ENCODE peak calls at places on chromosomes 2 and 18, in eight cellular contexts. Q, P, N, D, Y, J, W and L are unnamed samples. For H3K9me3, the result is how much of the 10 kb centered on the place peaks cover.

GRCh38 chr2:224518806-224519580 is 66.2 kb downstream of the CUL3 start:
- DNase-seq in Y (no peak), D (no peak), N (no peak), W (no peak), J (no peak), P (no peak), Q (no peak), L (no peak)

GRCh38 chr2:237408280-237408679 is 5.7 kb downstream of the COL6A3 start:
- DNase-seq in Q (peak), Y (no peak), W (no peak), N (no peak), D (no peak), P (no peak), J (no peak), L (no peak)

GRCh38 chr2:27901219-27901618 is 10.7 kb downstream of the BABAM2 start:
- DNase-seq in J (no peak), Y (no peak), N (no peak), D (no peak), P (no peak), W (no peak), Q (no peak), L (no peak)

GRCh38 chr2:16653799-16654198 is 11.8 kb downstream of the CYRIA start:
- DNase-seq in P (no peak), D (no peak), J (no peak), Q (no peak), W (no peak), N (no peak), Y (no peak), L (no peak)

GRCh38 chr18:31302991-31303390 is 15.0 kb upstream of the DSG1 start:
- DNase-seq in N (no peak), W (no peak), J (no peak), Y (peak), P (peak), D (no peak), Q (no peak), L (no peak)

GRCh38 chr2:136818839-136819238 is 53.5 kb downstream of the THSD7B start:
- DNase-seq in P (no peak), Y (no peak), W (no peak), N (no peak), Q (no peak), D (no peak), J (no peak), L (no peak)

GRCh38 chr2:14388724-14389123 is 243.8 kb upstream of the LRATD1 start:
- DNase-seq in Q (no peak), Y (no peak), D (no peak), W (no peak), J (no peak), P (no peak), N (no peak), L (no peak)

GRCh38 chr2:201357216-201357615 is at the start of gene FLACC1:
- DNase-seq in N (no peak), J (no peak), W (no peak), Q (no peak), D (no peak), Y (peak), P (peak), L (no peak)

GRCh38 chr2:33104052-33104623 is 157.4 kb downstream of the LTBP1 start:
- DNase-seq in N (no peak), P (peak), Y (peak), D (no peak), Q (no peak), J (no peak), W (no peak), L (no peak)

GRCh38 chr18:63267990-63268721 is 51.4 kb downstream of the BCL2 start:
- DNase-seq in P (no peak), W (no peak), N (no peak), D (no peak), J (no peak), Q (no peak), Y (no peak), L (no peak)

GRCh38 chr18:76801567-76802505 is 20.5 kb upstream of the ZNF236 start:
- DNase-seq in N (no peak), Q (peak), Y (peak), P (no peak), W (peak), J (peak), D (peak), L (peak)

GRCh38 chr2:189674374-189675112 is at the start of gene ANKAR:
- DNase-seq in J (no peak), D (peak), P (no peak), W (peak), Q (peak), N (peak), Y (peak), L (peak)

GRCh38 chr2:239966848-239967136 is 58.4 kb downstream of the NDUFA10 start:
- DNase-seq in Y (no peak), W (no peak), Q (no peak), D (no peak), N (no peak), J (no peak), P (no peak), L (no peak)

GRCh38 chr2:776038-776437 is 98.8 kb upstream of the TMEM18 start:
- DNase-seq in D (no peak), J (no peak), Q (no peak), N (no peak), P (no peak), W (no peak), Y (no peak), L (no peak)

GRCh38 chr2:127408004-127408806 is 10.0 kb upstream of the PROC start:
- DNase-seq in Y (peak), N (no peak), J (peak), W (peak), P (peak), D (peak), Q (peak), L (peak)

GRCh38 chr2:99504844-99505584 is 15.2 kb upstream of the REV1 start:
- DNase-seq in P (no peak), D (no peak), N (no peak), Y (no peak), J (no peak), W (no peak), Q (no peak), L (no peak)

GRCh38 chr2:44623622-44624351 is 262.0 kb downstream of the CAMKMT start:
- DNase-seq in W (no peak), Q (no peak), J (no peak), D (no peak), Y (no peak), N (no peak), P (no peak), L (no peak)

GRCh38 chr2:100755441-100755840 is 64.5 kb upstream of the NPAS2 start:
- DNase-seq in N (no peak), Q (no peak), W (no peak), J (no peak), Y (no peak), D (no peak), P (no peak), L (no peak)

GRCh38 chr2:147636238-147636887 is 208.5 kb upstream of the ACVR2A start:
- DNase-seq in Q (no peak), Y (no peak), D (no peak), J (no peak), W (no peak), P (no peak), N (no peak), L (no peak)

GRCh38 chr18:64275593-64276309 is 126.9 kb upstream of the LINC00305 start:
- DNase-seq in P (no peak), Y (no peak), D (no peak), Q (no peak), W (no peak), N (no peak), J (no peak), L (no peak)
- H3K9me3 ChIP-seq in P (under half), Y (under half), D (under half), Q (under half), W (under half), N (under half), J (under half), L (under half)

DNA sequence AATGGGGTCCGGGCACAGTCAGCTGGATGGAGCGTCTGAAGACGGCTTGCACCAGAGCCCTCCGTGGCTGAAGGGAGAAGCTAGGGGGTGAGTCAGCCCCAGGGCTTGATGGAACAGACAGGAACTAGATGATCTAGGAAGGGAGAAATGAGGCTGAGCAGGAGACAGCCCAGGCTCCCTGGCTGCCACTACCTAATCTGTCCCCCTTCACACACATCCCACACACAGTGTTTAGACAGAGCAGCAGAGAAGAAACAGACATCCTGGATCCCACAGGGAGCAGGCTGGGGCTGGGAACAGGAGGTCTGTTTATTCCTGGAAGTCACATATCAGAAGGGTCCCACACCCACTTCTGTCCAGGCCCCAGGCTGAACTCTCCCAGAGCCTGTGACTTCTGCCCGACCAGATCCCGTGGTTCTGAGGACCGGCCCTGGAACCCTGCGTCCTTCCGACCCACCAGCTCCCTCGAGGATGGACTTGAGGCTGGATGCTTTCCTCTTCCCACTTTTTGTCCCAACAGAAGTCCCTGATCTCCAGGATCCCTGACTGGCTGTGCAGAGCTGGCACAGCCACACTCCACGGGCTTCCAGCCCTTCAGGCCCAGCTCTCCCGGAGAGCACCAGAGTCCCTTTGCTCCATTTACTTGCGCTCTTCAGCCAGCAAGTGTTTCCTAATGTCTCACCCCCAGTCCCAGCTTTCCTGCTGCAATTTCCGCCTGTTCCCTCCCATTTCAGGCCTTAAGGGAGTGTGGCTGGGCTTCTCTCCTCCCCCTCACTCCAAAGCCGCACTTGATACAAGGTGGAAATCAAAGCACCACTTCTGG is 1.5 kb upstream of the GPBAR1 start:
- DNase-seq in J (no peak), W (no peak), N (no peak), D (no peak), Q (no peak), P (no peak), Y (peak), L (peak)
- TF ChIP-seq POLR2AphosphoS5 in J (no peak), W (peak), N (no peak), D (no peak), Q (peak), P (no peak), Y (peak), L (peak)

GRCh38 chr18:14905350-14905749 is 157.4 kb downstream of the ANKRD30B start:
- DNase-seq in P (no peak), D (no peak), W (no peak), N (no peak), J (no peak), Q (no peak), Y (no peak), L (no peak)

GRCh38 chr18:14907420-14907819 is 159.4 kb downstream of the ANKRD30B start:
- DNase-seq in Y (no peak), D (no peak), N (no peak), P (no peak), J (no peak), Q (no peak), W (no peak), L (no peak)

GRCh38 chr18:14908541-14908940 is 160.6 kb downstream of the ANKRD30B start:
- DNase-seq in J (no peak), N (no peak), Q (no peak), Y (no peak), D (no peak), P (no peak), W (no peak), L (no peak)

GRCh38 chr18:14900435-14900834 is 152.5 kb downstream of the ANKRD30B start:
- DNase-seq in W (no peak), Q (no peak), N (no peak), D (no peak), J (no peak), P (no peak), Y (no peak), L (no peak)

GRCh38 chr18:14905979-14906378 is 158.0 kb downstream of the ANKRD30B start:
- DNase-seq in J (no peak), W (no peak), Q (no peak), N (no peak), D (no peak), P (no peak), Y (no peak), L (no peak)
- H3K9me3 ChIP-seq in J (under half), W (under half), Q (under half), N (under half), D (under half), P (under half), Y (under half), L (under half)

GRCh38 chr2:203822240-203822639 is 45.3 kb upstream of the CTLA4 start:
- DNase-seq in W (no peak), Q (no peak), D (no peak), N (no peak), Y (no peak), P (no peak), J (no peak), L (no peak)
- TF ChIP-seq POLR2AphosphoS5 in W (no peak), Q (no peak), D (no peak), N (no peak), Y (no peak), P (no peak), J (no peak), L (no peak)

DNA sequence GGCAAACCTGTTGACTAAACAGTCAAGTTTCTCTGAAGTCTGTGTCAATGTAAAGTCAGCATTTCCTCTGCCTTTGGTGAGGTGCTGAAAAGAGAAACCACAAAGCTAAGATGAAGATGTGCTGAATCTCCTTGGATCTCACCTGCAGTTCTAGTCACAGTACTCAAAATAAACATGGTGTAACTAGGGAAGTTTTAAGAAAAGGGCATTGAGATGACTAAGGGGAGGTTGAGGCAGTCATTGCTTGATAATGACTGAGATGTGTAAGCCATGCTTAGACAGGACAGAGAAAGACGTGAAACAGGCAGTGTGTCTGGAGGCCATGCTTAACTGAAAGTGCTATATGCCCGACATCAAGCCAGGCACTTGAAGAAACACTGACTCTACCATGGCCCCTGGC is 1010.0 kb upstream of the CELF4 start:
- DNase-seq in Q (no peak), D (no peak), Y (no peak), W (no peak), P (no peak), N (no peak), J (no peak), L (no peak)
- H3K9me3 ChIP-seq in Q (under half), D (under half), Y (under half), W (under half), P (under half), N (under half), J (under half), L (under half)

DNA sequence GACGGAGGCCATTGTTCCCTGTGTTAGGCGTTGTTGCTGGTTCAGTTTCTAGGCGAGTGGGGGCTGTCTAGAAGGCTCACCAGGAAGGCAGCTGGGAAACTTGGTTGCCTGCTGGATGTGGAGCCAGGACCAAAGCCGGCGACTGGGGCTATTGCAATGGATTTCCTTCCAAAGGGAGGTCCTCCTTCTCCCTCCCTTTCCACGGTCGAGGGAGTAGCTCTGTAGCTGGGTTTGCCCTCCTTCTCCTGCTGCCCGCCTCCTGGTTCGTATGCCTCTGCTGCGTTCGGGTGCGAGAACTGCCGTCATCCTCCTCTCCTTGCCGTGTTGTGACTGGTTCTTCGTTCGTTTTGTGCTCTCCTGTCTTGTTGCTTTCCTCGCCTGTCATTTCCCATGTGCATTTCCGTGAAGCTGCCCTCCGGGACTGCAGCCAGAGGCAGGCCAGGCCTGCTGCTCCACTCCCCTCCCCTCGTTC is 203.4 kb downstream of the NEDD4L start:
- DNase-seq in D (no peak), W (no peak), N (no peak), Q (peak), Y (peak), J (no peak), P (no peak), L (peak)
- TF ChIP-seq POLR2AphosphoS5 in D (peak), W (no peak), N (no peak), Q (peak), Y (peak), J (no peak), P (no peak), L (peak)

DNA sequence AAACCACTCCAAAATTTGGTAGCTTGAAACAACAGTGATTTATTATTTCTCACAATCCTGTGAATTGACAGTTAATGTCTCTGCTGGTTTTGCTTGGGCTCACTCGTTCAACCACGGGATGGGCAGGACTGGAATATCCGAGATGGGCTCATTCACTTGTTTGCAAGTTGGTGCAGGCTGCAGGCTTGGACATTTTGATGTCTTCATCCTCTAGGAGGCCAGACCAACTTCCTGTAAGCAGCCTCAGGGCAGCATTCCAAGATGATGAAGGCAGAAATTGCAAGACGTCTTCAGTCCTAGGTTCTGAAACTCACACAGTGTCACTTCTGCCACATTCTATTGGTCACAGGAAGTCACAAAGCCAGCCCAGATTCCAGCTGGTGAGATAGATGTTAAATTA is 47.1 kb downstream of the GPR39 start:
- DNase-seq in Y (no peak), P (no peak), N (no peak), Q (no peak), D (no peak), J (no peak), W (no peak), L (no peak)
- H3K9me3 ChIP-seq in Y (under half), P (under half), N (under half), Q (half or more), D (under half), J (under half), W (under half), L (under half)

DNA sequence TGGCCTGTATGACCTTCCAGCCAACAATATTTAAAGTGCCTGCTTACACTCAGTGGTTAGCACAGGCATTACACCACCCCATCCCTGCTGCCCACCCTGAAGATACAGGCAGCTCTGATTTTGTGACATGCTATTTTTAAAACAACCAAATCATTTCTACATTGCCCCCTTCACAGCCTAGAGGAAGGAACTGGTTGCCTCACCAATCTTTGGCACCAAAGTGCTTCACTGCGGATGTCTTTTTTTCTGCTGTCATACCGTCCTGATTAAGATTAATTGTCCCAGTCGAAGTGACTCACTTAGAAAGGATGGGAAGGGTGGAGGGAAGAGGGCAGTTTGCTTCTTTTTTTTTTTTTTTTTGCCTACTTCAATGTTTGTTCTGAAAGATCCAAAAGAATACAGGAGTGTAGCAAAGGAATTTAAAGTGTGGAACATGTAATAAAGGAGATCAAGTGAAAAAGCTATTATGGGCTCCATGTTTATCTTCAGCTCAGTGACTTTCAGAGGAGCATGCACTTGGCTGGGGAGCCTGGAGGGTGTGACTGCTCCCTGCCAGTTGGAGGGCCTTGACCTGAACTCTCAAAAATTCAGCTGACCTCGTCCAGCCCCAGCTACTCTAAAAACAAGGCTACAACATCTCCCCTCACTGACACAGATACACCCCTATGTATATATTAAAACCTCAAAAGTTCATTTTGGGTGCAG is 501.1 kb upstream of the TNP1 start:
- DNase-seq in J (no peak), W (no peak), P (no peak), D (peak), Q (no peak), Y (no peak), N (no peak), L (peak)
- TF ChIP-seq POLR2AphosphoS5 in J (no peak), W (peak), P (no peak), D (peak), Q (no peak), Y (no peak), N (no peak), L (peak)

DNA sequence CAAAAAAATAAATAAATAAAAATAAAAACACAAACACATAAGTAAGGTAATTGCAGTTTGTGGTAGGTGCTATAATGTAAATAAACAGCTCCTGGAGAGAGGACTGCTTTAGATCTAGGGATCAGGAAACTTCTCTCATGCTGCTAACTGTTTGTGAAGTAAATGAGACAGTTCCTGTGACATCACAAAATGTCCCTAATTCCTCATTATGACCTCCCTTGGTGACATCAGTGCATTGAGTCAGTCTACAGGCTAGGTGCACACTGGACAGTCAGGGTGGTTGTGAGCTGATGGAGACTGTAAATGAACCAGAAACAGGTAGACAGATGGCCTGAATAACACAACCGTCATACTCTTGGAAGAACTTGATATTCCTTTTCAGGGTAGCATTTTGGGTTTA is 13.4 kb downstream of the ERICH2 start:
- DNase-seq in P (no peak), N (no peak), W (no peak), J (no peak), Y (no peak), D (no peak), Q (no peak), L (no peak)
- H3K9me3 ChIP-seq in P (under half), N (under half), W (under half), J (under half), Y (under half), D (under half), Q (under half), L (under half)